ENCODE peak calls at places on chromosome 14, in four cellular contexts. S is activated B cell treated with CpG ODN at 0.5 μM for 24 hours, Q is iPS DF 19.7, V is Right ventricle myocardium superior. E is an unnamed sample.

GRCh38 chr14:32078030-32078793 is 1.1 kb downstream of the ARHGAP5 start:
- DNase-seq in V (peak), S (no peak), Q (no peak), E (no peak)

GRCh38 chr14:104892517-104893434 is 27.7 kb downstream of the CEP170B start:
- DNase-seq in S (no peak), Q (no peak), V (peak), E (no peak)

GRCh38 chr14:96038920-96039632 is at the start of gene C14orf132:
- DNase-seq in V (peak), S (peak), Q (no peak), E (no peak)

GRCh38 chr14:55578511-55578910 is 1.5 kb upstream of the KTN1 start:
- DNase-seq in V (no peak), Q (no peak), S (no peak), E (no peak)

GRCh38 chr14:59705866-59706265 is 129.3 kb upstream of the CCDC175 start:
- DNase-seq in S (no peak), V (no peak), Q (no peak), E (no peak)

GRCh38 chr14:55458800-55459577 is 18.6 kb upstream of the TBPL2 start:
- DNase-seq in S (no peak), Q (no peak), V (no peak), E (no peak)

GRCh38 chr14:25121342-25122129 is 71.6 kb upstream of the STXBP6 start:
- DNase-seq in Q (no peak), V (no peak), S (no peak), E (no peak)

GRCh38 chr14:95741051-95741490 is 27.1 kb upstream of the TCL1A start:
- DNase-seq in S (no peak), V (no peak), Q (no peak), E (no peak)